ENCODE peak calls at places on chromosomes 6 and 20, in seven cellular contexts. One of them, this sample, is unnamed.

GRCh38 chr6:113078791-113079190 is 731.7 kb downstream of the RFPL4B start:
- DNase-seq in stimulated activated CD4-positive, alpha-beta T cell treated with anti-CD3 and anti-CD28 coated beads, Interleukin-2, amount 100 ng/mL, for 48 hours: no peak
- DNase-seq in foreskin fibroblast: no peak
- DNase-seq in A549: no peak
- DNase-seq in NCI-H774: no peak
- DNase-seq in GM04504: no peak
- DNase-seq in SHP77: no peak
- DNase-seq in this sample: no peak

GRCh38 chr6:73566954-73567591 is 46.2 kb upstream of the EEF1A1 start:
- DNase-seq in foreskin fibroblast: peak; percentile 78
- DNase-seq in GM04504: peak; percentile 72
- DNase-seq in stimulated activated CD4-positive, alpha-beta T cell treated with anti-CD3 and anti-CD28 coated beads, Interleukin-2, amount 100 ng/mL, for 48 hours: no peak
- DNase-seq in SHP77: no peak
- DNase-seq in NCI-H774: no peak
- DNase-seq in A549: peak; percentile 74
- DNase-seq in this sample: peak; percentile 31

GRCh38 chr6:16766043-16766521 is 4.8 kb upstream of the ATXN1 start:
- DNase-seq in foreskin fibroblast: peak; percentile 94
- DNase-seq in A549: no peak
- DNase-seq in SHP77: no peak
- DNase-seq in stimulated activated CD4-positive, alpha-beta T cell treated with anti-CD3 and anti-CD28 coated beads, Interleukin-2, amount 100 ng/mL, for 48 hours: no peak
- DNase-seq in GM04504: peak; percentile 95
- DNase-seq in NCI-H774: no peak
- DNase-seq in this sample: peak; percentile 24

GRCh38 chr6:70215460-70215859 is 87.4 kb downstream of the COL9A1 start:
- DNase-seq in stimulated activated CD4-positive, alpha-beta T cell treated with anti-CD3 and anti-CD28 coated beads, Interleukin-2, amount 100 ng/mL, for 48 hours: no peak
- DNase-seq in SHP77: no peak
- DNase-seq in GM04504: no peak
- DNase-seq in foreskin fibroblast: no peak
- DNase-seq in A549: no peak
- DNase-seq in NCI-H774: no peak
- DNase-seq in this sample: no peak

GRCh38 chr20:33176101-33176500 is 8.1 kb downstream of the BPIFA2 start:
- DNase-seq in GM04504: no peak
- DNase-seq in SHP77: no peak
- DNase-seq in foreskin fibroblast: no peak
- DNase-seq in A549: no peak
- DNase-seq in NCI-H774: no peak
- DNase-seq in stimulated activated CD4-positive, alpha-beta T cell treated with anti-CD3 and anti-CD28 coated beads, Interleukin-2, amount 100 ng/mL, for 48 hours: no peak
- DNase-seq in this sample: no peak

GRCh38 chr20:57389695-57390603 is 1.2 kb upstream of the RBM38 start:
- DNase-seq in A549: no peak
- DNase-seq in SHP77: no peak
- DNase-seq in NCI-H774: no peak
- DNase-seq in foreskin fibroblast: no peak
- DNase-seq in stimulated activated CD4-positive, alpha-beta T cell treated with anti-CD3 and anti-CD28 coated beads, Interleukin-2, amount 100 ng/mL, for 48 hours: peak; percentile 51
- DNase-seq in GM04504: no peak
- DNase-seq in this sample: peak; percentile 72

GRCh38 chr6:159969204-159969912 is 476 bp downstream of the IGF2R start:
- DNase-seq in foreskin fibroblast: no peak
- DNase-seq in stimulated activated CD4-positive, alpha-beta T cell treated with anti-CD3 and anti-CD28 coated beads, Interleukin-2, amount 100 ng/mL, for 48 hours: peak; percentile 25
- DNase-seq in SHP77: no peak
- DNase-seq in A549: peak; percentile 6
- DNase-seq in GM04504: no peak
- DNase-seq in NCI-H774: peak; percentile 21
- DNase-seq in this sample: no peak

GRCh38 chr6:159941286-159942113 is 27.4 kb upstream of the IGF2R start:
- DNase-seq in NCI-H774: peak; percentile 10
- DNase-seq in A549: peak; percentile 4
- DNase-seq in stimulated activated CD4-positive, alpha-beta T cell treated with anti-CD3 and anti-CD28 coated beads, Interleukin-2, amount 100 ng/mL, for 48 hours: no peak
- DNase-seq in foreskin fibroblast: peak; percentile 56
- DNase-seq in SHP77: no peak
- DNase-seq in GM04504: no peak
- DNase-seq in this sample: peak; percentile 56

GRCh38 chr20:35595456-35595855 is 20.2 kb upstream of the SPAG4 start:
- DNase-seq in SHP77: no peak
- DNase-seq in stimulated activated CD4-positive, alpha-beta T cell treated with anti-CD3 and anti-CD28 coated beads, Interleukin-2, amount 100 ng/mL, for 48 hours: no peak
- DNase-seq in NCI-H774: no peak
- DNase-seq in foreskin fibroblast: no peak
- DNase-seq in A549: no peak
- DNase-seq in GM04504: no peak
- DNase-seq in this sample: no peak

This sample was measured in K562.